ENCODE peak calls at places on chromosomes 11 and 22, in five cellular contexts. N is HCT116; L is RWPE2; U is HAP-1; Q is CD4-positive, alpha-beta T cell. W is an unnamed sample. For H3K9me3, the result is how much of the 10 kb centered on the place peaks cover.

GRCh38 chr11:119474682-119475596 is 52.0 kb upstream of the THY1 start:
- DNase-seq in L (no peak), N (no peak), Q (no peak), U (peak), W (no peak)

GRCh38 chr22:22955866-22956535 is 68.4 kb downstream of the IGLL5 start:
- DNase-seq in U (peak), Q (peak), L (no peak), N (peak), W (no peak)

GRCh38 chr11:62452839-62453468 is 34.1 kb downstream of the SCGB1A1 start:
- DNase-seq in N (no peak), L (no peak), Q (no peak), U (no peak), W (no peak)

GRCh38 chr11:95230054-95231034 is 658 bp downstream of the SESN3 start:
- DNase-seq in L (no peak), Q (peak), U (peak), N (no peak), W (no peak)

GRCh38 chr22:39496131-39496838 is 5.8 kb upstream of the MIEF1 start:
- DNase-seq in U (peak), Q (no peak), N (peak), L (no peak), W (no peak)

GRCh38 chr22:39773976-39774539 is 119.5 kb downstream of the ENTHD1 start:
- DNase-seq in N (no peak), L (no peak), Q (no peak), U (no peak), W (no peak)

GRCh38 chr11:2990617-2991476 is 1.3 kb downstream of the NAP1L4 start:
- DNase-seq in N (no peak), Q (no peak), L (no peak), U (peak), W (no peak)

GRCh38 chr11:13415201-13415600 is 47.8 kb downstream of the BTBD10 start:
- DNase-seq in N (no peak), U (no peak), L (no peak), Q (no peak), W (no peak)

GRCh38 chr11:56764976-56765375 is 16.5 kb upstream of the OR9G4 start:
- DNase-seq in L (no peak), Q (no peak), U (no peak), N (no peak), W (no peak)

GRCh38 chr11:46216040-46216764 is 61.3 kb upstream of the CREB3L1 start:
- DNase-seq in Q (no peak), U (no peak), L (no peak), N (no peak), W (no peak)

GRCh38 chr11:118961591-118961990 is 5.5 kb downstream of the UPK2 start:
- DNase-seq in Q (no peak), U (no peak), N (no peak), L (no peak), W (no peak)

GRCh38 chr11:1869427-1870325 is 16.8 kb downstream of the LSP1 start:
- DNase-seq in U (no peak), N (no peak), Q (no peak), L (no peak), W (no peak)

GRCh38 chr22:35044607-35045390 is 21.2 kb upstream of the ISX start:
- DNase-seq in L (no peak), Q (no peak), N (no peak), U (no peak), W (no peak)

GRCh38 chr11:33290319-33290718 is 33.1 kb downstream of the HIPK3 start:
- DNase-seq in U (no peak), N (no peak), L (no peak), Q (no peak), W (no peak)

GRCh38 chr11:29184939-29185890 is 831.6 kb downstream of the KCNA4 start:
- DNase-seq in U (no peak), Q (no peak), N (no peak), L (no peak), W (no peak)

GRCh38 chr22:22362939-22363338 is 118.4 kb downstream of the VPREB1 start:
- DNase-seq in L (no peak), U (no peak), N (no peak), Q (no peak), W (no peak)

GRCh38 chr11:120304526-120304925 is 20.6 kb upstream of the TLCD5 start:
- DNase-seq in N (peak), Q (no peak), L (no peak), U (no peak), W (no peak)

GRCh38 chr22:38452373-38453064 is 2.5 kb downstream of the KCNJ4 start:
- DNase-seq in U (no peak), L (no peak), N (no peak), Q (no peak), W (no peak)

GRCh38 chr11:125494601-125494986 is 1.5 kb downstream of the FEZ1 start:
- DNase-seq in Q (no peak), N (no peak), U (peak), L (no peak), W (no peak)

GRCh38 chr22:19678949-19679348 is 35.4 kb upstream of the SEPTIN5 start:
- DNase-seq in L (no peak), N (no peak), U (no peak), Q (no peak), W (no peak)

GRCh38 chr11:132307309-132308020 is 937.0 kb downstream of the NTM start:
- DNase-seq in U (no peak), L (no peak), N (no peak), Q (no peak), W (no peak)

GRCh38 chr11:117786099-117786870 is 10.7 kb downstream of the DSCAML1 start:
- DNase-seq in U (no peak), N (no peak), L (no peak), Q (no peak), W (no peak)

GRCh38 chr11:2653930-2654739 is 45.7 kb downstream of the KCNQ1OT1 start:
- DNase-seq in Q (no peak), U (no peak), L (no peak), N (no peak), W (no peak)

GRCh38 chr11:117808768-117809167 is 11.8 kb upstream of the DSCAML1 start:
- DNase-seq in U (no peak), L (no peak), N (no peak), Q (no peak), W (no peak)

GRCh38 chr11:2536440-2536989 is 91.7 kb downstream of the KCNQ1 start:
- DNase-seq in L (no peak), Q (no peak), U (no peak), N (no peak), W (peak)

DNA sequence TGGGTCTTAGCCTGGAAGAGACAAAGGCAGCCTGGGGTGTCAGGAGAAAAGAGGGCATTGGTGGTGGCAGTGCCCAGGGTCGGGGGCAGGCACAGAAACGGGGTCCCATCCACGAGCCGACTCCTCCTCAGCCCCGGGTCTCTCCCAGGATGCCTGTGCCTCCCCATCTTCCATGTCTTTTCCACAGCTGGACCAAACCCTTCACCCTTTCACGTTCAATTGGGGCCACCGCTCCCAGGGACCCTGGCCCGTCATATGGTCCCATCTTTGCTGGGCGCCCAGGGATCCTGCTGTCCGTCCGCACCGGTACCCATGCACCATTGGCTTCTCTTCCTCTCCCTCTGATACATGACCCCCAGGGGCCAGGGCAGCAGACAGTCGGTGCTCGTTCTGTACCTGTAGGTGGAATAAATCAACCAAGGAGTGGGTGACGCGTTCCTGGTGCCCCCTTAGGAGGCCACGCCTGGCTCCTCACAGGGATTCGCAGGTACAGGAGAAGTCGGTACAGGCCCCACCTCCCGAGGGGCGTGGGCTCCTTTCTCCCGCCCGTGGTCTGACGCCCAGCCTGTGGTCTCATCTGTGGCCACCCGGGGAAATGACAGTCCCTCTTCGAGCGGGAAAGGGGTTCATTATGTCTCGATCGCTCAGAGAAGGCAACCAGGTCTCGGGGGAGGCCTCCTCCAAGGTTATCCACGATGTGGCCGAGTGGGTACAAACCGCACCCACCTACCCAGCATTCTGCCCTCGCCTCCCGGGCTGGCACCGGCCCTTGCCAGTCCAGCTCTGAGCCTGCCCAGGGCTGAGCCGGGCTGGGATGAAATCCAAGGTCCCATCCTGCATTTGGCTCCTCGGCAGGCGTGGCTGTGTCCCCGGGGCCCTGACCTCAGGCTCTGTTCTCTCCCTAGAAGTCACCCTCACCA is 1493.6 kb downstream of the BRD1 start:
- DNase-seq in Q (no peak), L (peak), U (no peak), N (no peak), W (no peak)
- H3K9me3 ChIP-seq in Q (under half), L (under half), U (under half), N (under half), W (under half)

GRCh38 chr11:128759597-128759996 is 65.7 kb downstream of the FLI1 start:
- DNase-seq in Q (no peak), U (no peak), N (no peak), L (no peak), W (no peak)

GRCh38 chr11:128757235-128757711 is 63.4 kb downstream of the FLI1 start:
- DNase-seq in Q (peak), U (no peak), N (peak), L (no peak), W (peak)

GRCh38 chr11:128757886-128758612 is 64.2 kb downstream of the FLI1 start:
- DNase-seq in L (no peak), U (no peak), N (no peak), Q (no peak), W (no peak)

GRCh38 chr11:128761339-128761738 is 67.5 kb downstream of the FLI1 start:
- DNase-seq in U (no peak), N (no peak), Q (no peak), L (no peak), W (no peak)

GRCh38 chr11:128759168-128759567 is 65.3 kb downstream of the FLI1 start:
- DNase-seq in L (no peak), U (no peak), N (no peak), Q (no peak), W (no peak)
- H3K9me3 ChIP-seq in L (under half), U (under half), N (under half), Q (under half), W (under half)

DNA sequence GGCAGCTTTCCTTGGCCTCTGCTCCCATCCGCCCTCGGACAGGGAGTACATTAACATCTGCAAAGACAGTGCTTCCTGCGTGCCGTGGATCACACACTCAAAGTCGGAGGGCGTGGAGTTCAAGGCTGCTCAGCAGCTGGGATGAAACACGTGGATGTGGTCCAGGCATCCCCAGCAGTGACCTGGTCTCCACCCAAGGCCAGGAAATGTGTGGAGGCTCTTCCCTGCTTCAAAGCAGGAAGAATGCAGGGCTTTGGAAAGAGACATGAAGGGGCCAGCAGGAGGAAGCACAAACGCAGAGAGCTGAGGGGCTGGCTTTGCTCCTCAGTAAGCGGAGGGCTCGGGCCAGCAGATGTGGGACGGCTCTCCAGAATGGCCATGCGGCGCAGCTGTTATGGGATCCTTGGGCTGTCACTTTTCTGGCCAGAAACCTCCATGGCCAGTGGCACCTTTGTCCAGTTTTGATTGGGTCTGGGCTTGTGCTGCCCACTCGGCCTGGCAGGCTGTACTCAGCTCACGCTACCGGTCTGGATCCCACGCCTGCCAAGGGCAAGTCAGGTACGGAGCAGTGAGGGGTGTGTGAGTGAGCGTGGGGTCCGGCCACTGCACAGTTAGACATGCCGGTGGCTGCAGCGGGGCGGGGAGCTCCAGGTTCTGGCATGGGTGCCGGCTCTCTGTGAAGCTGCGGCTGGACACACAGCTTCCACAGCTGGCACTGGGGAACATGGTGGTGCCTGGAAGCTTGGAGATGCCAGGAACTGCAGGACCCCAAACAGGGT is 438.0 kb downstream of the TBC1D22A start:
- DNase-seq in L (peak), Q (no peak), U (no peak), N (no peak), W (no peak)
- H3K9me3 ChIP-seq in L (under half), Q (under half), U (under half), N (under half), W (under half)

DNA sequence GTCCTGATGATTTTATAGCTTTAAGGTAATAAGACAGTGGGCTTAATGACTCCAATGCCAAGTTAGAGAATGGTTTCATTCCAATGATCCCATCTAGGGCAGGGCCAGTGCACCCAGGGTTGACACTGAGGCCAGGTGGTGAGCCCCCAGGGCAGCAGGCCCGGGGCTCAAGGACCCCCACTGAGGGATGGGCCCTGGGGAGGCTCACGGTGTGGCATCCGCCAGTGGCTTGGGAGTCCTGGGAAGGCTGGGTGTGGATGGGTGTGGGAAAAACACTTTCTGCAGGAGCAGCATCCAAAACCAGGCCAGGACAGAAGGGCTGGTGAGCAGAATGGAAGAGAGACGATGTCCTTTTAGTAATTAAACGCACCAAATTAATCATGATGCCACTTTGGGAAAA is 626.3 kb downstream of the TBC1D22A start:
- DNase-seq in U (no peak), N (no peak), Q (no peak), L (peak), W (no peak)
- H3K9me3 ChIP-seq in U (under half), N (under half), Q (under half), L (under half), W (under half)

GRCh38 chr11:74860743-74861142 is 88.1 kb downstream of the XRRA1 start:
- DNase-seq in N (no peak), U (no peak), Q (no peak), L (no peak), W (no peak)
- H3K9me3 ChIP-seq in N (under half), U (under half), Q (under half), L (under half), W (under half)

GRCh38 chr22:47446331-47446730 is 683.9 kb downstream of the TBC1D22A start:
- DNase-seq in U (no peak), Q (no peak), L (no peak), N (no peak), W (no peak)

GRCh38 chr22:47446821-47447810 is 684.7 kb downstream of the TBC1D22A start:
- DNase-seq in N (no peak), U (no peak), L (no peak), Q (no peak), W (no peak)

GRCh38 chr22:47445212-47445611 is 682.8 kb downstream of the TBC1D22A start:
- DNase-seq in U (no peak), N (no peak), L (no peak), Q (no peak), W (no peak)

GRCh38 chr22:47444746-47445065 is 682.3 kb downstream of the TBC1D22A start:
- DNase-seq in N (no peak), U (no peak), L (no peak), Q (no peak), W (no peak)

GRCh38 chr22:47445716-47446290 is 683.4 kb downstream of the TBC1D22A start:
- DNase-seq in U (no peak), Q (no peak), N (no peak), L (no peak), W (no peak)
- H3K9me3 ChIP-seq in U (under half), Q (under half), N (under half), L (under half), W (under half)

W was measured in T-helper 17 cell.